ENCODE peak calls at places on chromosome 2, in five cellular contexts. K, B, O, U and F are unnamed samples.

GRCh38 chr2:175600024-175600831 is 401.8 kb downstream of the LNPK start:
- DNase-seq in U (no peak), K (no peak), B (no peak), O (peak), F (no peak)

GRCh38 chr2:177275041-177275440 is 10.5 kb upstream of the NFE2L2 start:
- DNase-seq in O (peak), K (no peak), U (no peak), B (no peak), F (no peak)

GRCh38 chr2:86037141-86037794 is 68.4 kb downstream of the POLR1A start:
- DNase-seq in U (no peak), K (peak), B (no peak), O (peak), F (peak)

GRCh38 chr2:203061346-203061745 is 46.7 kb downstream of the NBEAL1 start:
- DNase-seq in O (peak), B (no peak), K (no peak), U (peak), F (no peak)

GRCh38 chr2:50546790-50547189 is 485.1 kb downstream of the NRXN1 start:
- DNase-seq in B (no peak), U (no peak), O (no peak), K (no peak), F (no peak)

GRCh38 chr2:10382313-10383061 is 65.6 kb downstream of the ODC1 start:
- DNase-seq in K (peak), B (no peak), O (no peak), U (no peak), F (peak)

GRCh38 chr2:38446418-38446817 is 69.3 kb upstream of the ATL2 start:
- DNase-seq in K (no peak), O (peak), B (no peak), U (no peak), F (no peak)

GRCh38 chr2:66673286-66673685 is 238.4 kb downstream of the MEIS1 start:
- DNase-seq in B (no peak), U (no peak), K (no peak), O (no peak), F (no peak)

GRCh38 chr2:232908695-232909094 is 38.6 kb downstream of the SNORC start:
- DNase-seq in U (no peak), B (no peak), O (no peak), K (no peak), F (no peak)

GRCh38 chr2:134623796-134624195 is 95.0 kb downstream of the TMEM163 start:
- DNase-seq in O (no peak), K (peak), B (peak), U (no peak), F (no peak)

GRCh38 chr2:37796481-37796880 is 125.0 kb upstream of the CDC42EP3 start:
- DNase-seq in O (no peak), B (no peak), U (no peak), K (no peak), F (no peak)

GRCh38 chr2:121838561-121838960 is 83.1 kb downstream of the TSN start:
- DNase-seq in U (no peak), B (no peak), O (no peak), K (no peak), F (no peak)

GRCh38 chr2:199932312-199932855 is 21.3 kb downstream of the C2orf69 start:
- DNase-seq in B (no peak), U (no peak), K (no peak), O (no peak), F (no peak)

GRCh38 chr2:24912986-24913385 is 7.1 kb downstream of the ADCY3 start:
- DNase-seq in K (no peak), U (no peak), B (no peak), O (no peak), F (no peak)